ENCODE peak calls at places on chromosomes 7 and 10, in eight cellular contexts. One of them, this sample, is unnamed.

GRCh38 chr7:40469481-40469880 is 334.7 kb downstream of the SUGCT start:
- DNase-seq in HFF-Myc: peak
- DNase-seq in stomach: no peak
- DNase-seq in neural crest cell: no peak
- DNase-seq in fibroblast of pulmonary artery: peak
- DNase-seq in heart right ventricle: no peak
- DNase-seq in GM13977: no peak
- DNase-seq in GM20000: no peak
- DNase-seq in this sample: no peak

GRCh38 chr10:87541114-87541513 is 36.4 kb downstream of the MINPP1 start:
- DNase-seq in HFF-Myc: no peak
- DNase-seq in stomach: no peak
- DNase-seq in neural crest cell: no peak
- DNase-seq in fibroblast of pulmonary artery: peak
- DNase-seq in heart right ventricle: no peak
- DNase-seq in GM13977: no peak
- DNase-seq in GM20000: no peak
- DNase-seq in this sample: no peak

GRCh38 chr7:101618207-101618839 is 10.8 kb downstream of the MYL10 start:
- DNase-seq in HFF-Myc: no peak
- DNase-seq in stomach: no peak
- DNase-seq in neural crest cell: no peak
- DNase-seq in fibroblast of pulmonary artery: no peak
- DNase-seq in heart right ventricle: no peak
- DNase-seq in GM13977: no peak
- DNase-seq in GM20000: no peak
- DNase-seq in this sample: no peak

GRCh38 chr7:72153132-72153512 is 259.0 kb downstream of the CALN1 start:
- DNase-seq in HFF-Myc: no peak
- DNase-seq in stomach: no peak
- DNase-seq in neural crest cell: no peak
- DNase-seq in fibroblast of pulmonary artery: no peak
- DNase-seq in heart right ventricle: no peak
- DNase-seq in GM13977: no peak
- DNase-seq in GM20000: no peak
- DNase-seq in this sample: no peak

GRCh38 chr7:13198036-13198435 is 510.6 kb downstream of the ARL4A start:
- DNase-seq in HFF-Myc: no peak
- DNase-seq in stomach: no peak
- DNase-seq in neural crest cell: no peak
- DNase-seq in fibroblast of pulmonary artery: no peak
- DNase-seq in heart right ventricle: no peak
- DNase-seq in GM13977: no peak
- DNase-seq in GM20000: no peak
- DNase-seq in this sample: no peak

GRCh38 chr7:130273081-130273699 is 6.5 kb downstream of the CPA2 start:
- DNase-seq in HFF-Myc: no peak
- DNase-seq in stomach: no peak
- DNase-seq in neural crest cell: peak
- DNase-seq in fibroblast of pulmonary artery: peak
- DNase-seq in heart right ventricle: no peak
- DNase-seq in GM13977: no peak
- DNase-seq in GM20000: no peak
- DNase-seq in this sample: no peak

GRCh38 chr7:95501261-95501816 is 15.6 kb downstream of the ASB4 start:
- DNase-seq in HFF-Myc: no peak
- DNase-seq in stomach: no peak
- DNase-seq in neural crest cell: no peak
- DNase-seq in fibroblast of pulmonary artery: no peak
- DNase-seq in heart right ventricle: no peak
- DNase-seq in GM13977: peak
- DNase-seq in GM20000: peak
- DNase-seq in this sample: no peak

GRCh38 chr10:43287056-43288007 is 20.5 kb upstream of the RASGEF1A start:
- DNase-seq in HFF-Myc: no peak
- DNase-seq in stomach: peak
- DNase-seq in neural crest cell: no peak
- DNase-seq in fibroblast of pulmonary artery: peak
- DNase-seq in heart right ventricle: no peak
- DNase-seq in GM13977: peak
- DNase-seq in GM20000: peak
- DNase-seq in this sample: no peak

GRCh38 chr7:96996111-96996936 is 9.0 kb upstream of the DLX6 start:
- DNase-seq in HFF-Myc: no peak
- DNase-seq in stomach: no peak
- DNase-seq in neural crest cell: no peak
- DNase-seq in fibroblast of pulmonary artery: no peak
- DNase-seq in heart right ventricle: no peak
- DNase-seq in GM13977: peak
- DNase-seq in GM20000: peak
- DNase-seq in this sample: no peak

GRCh38 chr7:49706106-49706505 is 67.3 kb upstream of the VWC2 start:
- DNase-seq in HFF-Myc: no peak
- DNase-seq in stomach: no peak
- DNase-seq in neural crest cell: no peak
- DNase-seq in fibroblast of pulmonary artery: no peak
- DNase-seq in heart right ventricle: no peak
- DNase-seq in GM13977: no peak
- DNase-seq in GM20000: no peak
- DNase-seq in this sample: no peak

GRCh38 chr7:29194594-29195417 is at the start of gene CHN2:
- DNase-seq in HFF-Myc: no peak
- DNase-seq in stomach: peak
- DNase-seq in neural crest cell: peak
- DNase-seq in fibroblast of pulmonary artery: peak
- DNase-seq in heart right ventricle: peak
- DNase-seq in GM13977: peak
- DNase-seq in GM20000: peak
- DNase-seq in this sample: no peak

GRCh38 chr10:112810651-112811215 is 139.3 kb upstream of the TCF7L2 start:
- DNase-seq in HFF-Myc: no peak
- DNase-seq in stomach: no peak
- DNase-seq in neural crest cell: no peak
- DNase-seq in fibroblast of pulmonary artery: no peak
- DNase-seq in heart right ventricle: no peak
- DNase-seq in GM13977: peak
- DNase-seq in GM20000: no peak
- DNase-seq in this sample: no peak

GRCh38 chr10:86601956-86602592 is 52.3 kb upstream of the OPN4 start:
- DNase-seq in HFF-Myc: no peak
- DNase-seq in stomach: no peak
- DNase-seq in neural crest cell: no peak
- DNase-seq in fibroblast of pulmonary artery: no peak
- DNase-seq in heart right ventricle: no peak
- DNase-seq in GM13977: no peak
- DNase-seq in GM20000: no peak
- DNase-seq in this sample: no peak

DNA sequence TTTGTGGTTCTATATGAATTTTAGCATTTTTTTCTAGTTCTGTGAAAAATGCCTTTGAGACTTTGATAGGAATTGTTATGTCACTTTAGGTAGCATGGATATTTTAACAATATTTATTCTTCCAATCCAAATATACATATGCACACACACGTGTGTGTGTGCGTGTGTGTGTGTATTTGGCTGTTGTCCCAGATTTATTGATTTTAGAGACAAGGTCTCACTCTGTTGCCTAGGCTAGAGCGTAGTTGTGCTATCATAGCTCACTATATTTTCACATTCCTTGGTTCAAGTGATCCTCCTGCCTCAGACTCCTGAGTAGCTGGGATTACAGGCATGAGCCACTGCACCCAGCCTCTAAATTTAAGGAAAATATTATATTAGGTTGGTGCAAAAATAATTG is 162.5 kb upstream of the TRIM24 start:
- DNase-seq in HFF-Myc: no peak
- DNase-seq in stomach: no peak
- DNase-seq in neural crest cell: no peak
- DNase-seq in fibroblast of pulmonary artery: no peak
- DNase-seq in heart right ventricle: no peak
- DNase-seq in GM13977: no peak
- DNase-seq in GM20000: no peak
- DNase-seq in this sample: no peak
- TF ChIP-seq CTCF in HFF-Myc: no peak
- TF ChIP-seq CTCF in stomach: no peak
- TF ChIP-seq CTCF in neural crest cell: no peak
- TF ChIP-seq CTCF in fibroblast of pulmonary artery: no peak
- TF ChIP-seq CTCF in heart right ventricle: no peak
- TF ChIP-seq CTCF in GM13977: no peak
- TF ChIP-seq CTCF in GM20000: no peak
- TF ChIP-seq CTCF in this sample: no peak

GRCh38 chr7:143882020-143882610 is 19.9 kb downstream of the TCAF1 start:
- DNase-seq in HFF-Myc: no peak
- DNase-seq in stomach: no peak
- DNase-seq in neural crest cell: peak
- DNase-seq in fibroblast of pulmonary artery: peak
- DNase-seq in heart right ventricle: peak
- DNase-seq in GM13977: peak
- DNase-seq in GM20000: peak
- DNase-seq in this sample: no peak

GRCh38 chr7:143884276-143884977 is 17.5 kb downstream of the TCAF1 start:
- DNase-seq in HFF-Myc: no peak
- DNase-seq in stomach: no peak
- DNase-seq in neural crest cell: no peak
- DNase-seq in fibroblast of pulmonary artery: no peak
- DNase-seq in heart right ventricle: no peak
- DNase-seq in GM13977: no peak
- DNase-seq in GM20000: no peak
- DNase-seq in this sample: no peak

GRCh38 chr7:143884978-143885559 is 16.9 kb downstream of the TCAF1 start:
- DNase-seq in HFF-Myc: no peak
- DNase-seq in stomach: no peak
- DNase-seq in neural crest cell: peak
- DNase-seq in fibroblast of pulmonary artery: peak
- DNase-seq in heart right ventricle: peak
- DNase-seq in GM13977: peak
- DNase-seq in GM20000: peak
- DNase-seq in this sample: no peak

GRCh38 chr7:143885951-143886350 is 16.0 kb downstream of the TCAF1 start:
- DNase-seq in HFF-Myc: no peak
- DNase-seq in stomach: no peak
- DNase-seq in neural crest cell: no peak
- DNase-seq in fibroblast of pulmonary artery: no peak
- DNase-seq in heart right ventricle: no peak
- DNase-seq in GM13977: no peak
- DNase-seq in GM20000: no peak
- DNase-seq in this sample: no peak

DNA sequence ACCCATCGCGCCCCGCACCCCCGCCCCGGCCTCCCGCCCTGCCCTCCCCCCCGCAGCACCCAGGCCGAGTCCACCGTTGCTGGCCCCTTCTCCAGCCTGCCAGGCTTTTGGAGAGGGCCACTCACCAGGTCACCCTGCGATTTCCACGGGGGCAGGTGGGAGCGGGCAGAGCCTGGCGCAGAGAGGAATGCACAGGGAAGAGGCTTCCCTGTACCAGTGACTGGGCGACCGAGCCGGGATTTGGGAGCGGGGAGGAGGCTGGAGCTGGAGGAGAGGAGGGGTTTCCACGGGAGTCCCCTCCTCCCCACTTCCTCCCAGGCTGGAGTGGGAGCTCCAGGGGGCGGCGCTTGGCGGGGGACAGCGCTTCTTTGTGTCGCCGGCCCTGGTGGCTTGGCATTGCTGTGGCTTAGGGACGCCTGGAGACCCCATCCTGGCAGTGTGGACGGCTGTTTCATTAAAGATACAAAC is 19.3 kb downstream of the TCAF1 start:
- DNase-seq in HFF-Myc: no peak
- DNase-seq in stomach: peak
- DNase-seq in neural crest cell: peak
- DNase-seq in fibroblast of pulmonary artery: peak
- DNase-seq in heart right ventricle: peak
- DNase-seq in GM13977: peak
- DNase-seq in GM20000: peak
- DNase-seq in this sample: no peak
- TF ChIP-seq CTCF in HFF-Myc: no peak
- TF ChIP-seq CTCF in stomach: no peak
- TF ChIP-seq CTCF in neural crest cell: no peak
- TF ChIP-seq CTCF in fibroblast of pulmonary artery: no peak
- TF ChIP-seq CTCF in heart right ventricle: no peak
- TF ChIP-seq CTCF in GM13977: no peak
- TF ChIP-seq CTCF in GM20000: no peak
- TF ChIP-seq CTCF in this sample: no peak

DNA sequence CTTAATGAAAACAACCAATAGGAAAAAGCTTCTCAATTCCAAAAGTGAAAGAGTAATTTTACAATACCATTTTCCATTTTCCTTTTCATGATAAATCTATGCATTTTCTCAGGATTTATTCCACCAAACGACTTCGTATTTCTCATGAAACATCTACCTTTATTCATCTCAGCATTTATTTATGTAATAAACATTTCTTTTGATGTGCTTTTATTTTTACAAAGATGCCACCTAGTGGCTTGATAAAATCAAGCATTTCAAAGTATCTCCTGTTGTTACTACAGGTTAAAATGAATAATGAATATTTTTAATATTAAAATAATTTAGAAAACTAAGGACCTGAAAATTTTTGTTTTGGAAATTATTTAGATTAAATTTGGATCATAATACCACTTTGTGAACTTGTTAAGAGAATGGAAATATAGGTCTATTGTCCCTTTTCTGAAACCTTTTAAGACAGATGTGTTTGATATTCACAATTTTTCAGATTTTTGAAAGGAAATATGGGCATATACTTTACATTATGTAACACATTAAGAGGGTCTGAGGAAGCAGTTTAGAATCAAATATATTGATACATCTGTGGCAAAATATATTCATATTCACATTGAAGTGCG is 2.7 kb upstream of the IQUB start:
- DNase-seq in HFF-Myc: no peak
- DNase-seq in stomach: no peak
- DNase-seq in neural crest cell: no peak
- DNase-seq in fibroblast of pulmonary artery: peak
- DNase-seq in heart right ventricle: no peak
- DNase-seq in GM13977: no peak
- DNase-seq in GM20000: no peak
- DNase-seq in this sample: no peak
- TF ChIP-seq CTCF in HFF-Myc: peak
- TF ChIP-seq CTCF in stomach: no peak
- TF ChIP-seq CTCF in neural crest cell: peak
- TF ChIP-seq CTCF in fibroblast of pulmonary artery: peak
- TF ChIP-seq CTCF in heart right ventricle: peak
- TF ChIP-seq CTCF in GM13977: peak
- TF ChIP-seq CTCF in GM20000: peak
- TF ChIP-seq CTCF in this sample: peak

DNA sequence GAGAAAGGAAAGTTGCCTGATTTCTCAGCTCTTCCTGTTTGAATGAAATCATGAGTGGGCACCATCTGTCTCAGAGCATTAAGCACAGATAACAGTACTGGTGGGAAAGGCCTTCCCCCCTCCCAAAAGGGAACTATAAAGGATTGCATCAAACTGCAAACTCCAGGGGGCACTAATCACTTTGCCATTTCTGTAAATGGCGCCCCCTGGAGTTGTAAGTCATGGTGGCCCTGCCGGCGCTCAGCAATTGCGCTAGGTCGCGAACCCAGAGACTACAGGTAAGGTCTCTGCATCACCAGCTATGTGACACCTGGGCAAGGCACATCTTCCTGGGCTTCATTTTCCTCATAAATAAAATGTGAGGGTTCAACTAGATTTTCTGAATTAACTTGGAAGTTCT is 11.1 kb downstream of the LRRC4 start:
- DNase-seq in HFF-Myc: no peak
- DNase-seq in stomach: no peak
- DNase-seq in neural crest cell: no peak
- DNase-seq in fibroblast of pulmonary artery: no peak
- DNase-seq in heart right ventricle: no peak
- DNase-seq in GM13977: no peak
- DNase-seq in GM20000: no peak
- DNase-seq in this sample: no peak
- TF ChIP-seq CTCF in HFF-Myc: peak
- TF ChIP-seq CTCF in stomach: no peak
- TF ChIP-seq CTCF in neural crest cell: peak
- TF ChIP-seq CTCF in fibroblast of pulmonary artery: peak
- TF ChIP-seq CTCF in heart right ventricle: peak
- TF ChIP-seq CTCF in GM13977: peak
- TF ChIP-seq CTCF in GM20000: no peak
- TF ChIP-seq CTCF in this sample: no peak

GRCh38 chr7:151745090-151745638 is 131.8 kb downstream of the PRKAG2 start:
- DNase-seq in HFF-Myc: no peak
- DNase-seq in stomach: peak
- DNase-seq in neural crest cell: no peak
- DNase-seq in fibroblast of pulmonary artery: peak
- DNase-seq in heart right ventricle: peak
- DNase-seq in GM13977: no peak
- DNase-seq in GM20000: no peak
- DNase-seq in this sample: no peak
- TF ChIP-seq CTCF in HFF-Myc: peak
- TF ChIP-seq CTCF in stomach: peak
- TF ChIP-seq CTCF in neural crest cell: peak
- TF ChIP-seq CTCF in fibroblast of pulmonary artery: peak
- TF ChIP-seq CTCF in heart right ventricle: peak
- TF ChIP-seq CTCF in GM13977: no peak
- TF ChIP-seq CTCF in GM20000: no peak
- TF ChIP-seq CTCF in this sample: peak